ENCODE peak calls at places on chromosome X, in five cellular contexts. L, U, C, V and A are unnamed samples.

GRCh38 chrX:56069299-56069941 is 162.7 kb upstream of the KLF8 start:
- DNase-seq in L (no peak), C (no peak), V (no peak), U (no peak), A (no peak)

GRCh38 chrX:85504381-85504780 is 124.9 kb upstream of the POF1B start:
- DNase-seq in U (no peak), C (no peak), V (no peak), L (no peak), A (no peak)

GRCh38 chrX:9337056-9337455 is 127.8 kb upstream of the TBL1X start:
- DNase-seq in C (peak), U (no peak), V (no peak), L (no peak), A (no peak)

GRCh38 chrX:74133156-74133796 is 170.7 kb upstream of the ZCCHC13 start:
- DNase-seq in C (peak), L (no peak), V (no peak), U (peak), A (no peak)

GRCh38 chrX:39777623-39778025 is 320.1 kb downstream of the BCOR start:
- DNase-seq in L (no peak), U (no peak), V (no peak), C (no peak), A (no peak)

GRCh38 chrX:115392031-115392430 is 102.5 kb downstream of the LUZP4 start:
- DNase-seq in C (no peak), L (no peak), V (no peak), U (no peak), A (no peak)

GRCh38 chrX:53483838-53484420 is 49.8 kb upstream of the HSD17B10 start:
- DNase-seq in L (no peak), U (no peak), C (no peak), V (no peak), A (no peak)

GRCh38 chrX:151384807-151385206 is 12.2 kb upstream of the VMA21 start:
- DNase-seq in C (no peak), L (peak), U (no peak), V (no peak), A (peak)

GRCh38 chrX:135170877-135171519 is at the start of gene CT55:
- DNase-seq in V (no peak), L (no peak), U (peak), C (no peak), A (no peak)

GRCh38 chrX:44922980-44923379 is 50.0 kb downstream of the KDM6A start:
- DNase-seq in U (no peak), C (no peak), V (no peak), L (no peak), A (no peak)

GRCh38 chrX:113075521-113075920 is 234.9 kb upstream of the AMOT start:
- DNase-seq in U (no peak), L (no peak), C (no peak), V (no peak), A (no peak)

GRCh38 chrX:24392709-24393108 is 32.3 kb downstream of the SUPT20HL1 start:
- DNase-seq in U (no peak), L (no peak), V (no peak), C (no peak), A (no peak)

GRCh38 chrX:46298821-46299220 is 246.4 kb downstream of the ZNF674 start:
- DNase-seq in V (no peak), C (no peak), U (no peak), L (no peak), A (no peak)

GRCh38 chrX:103794117-103794516 is 17.5 kb downstream of the PLP1 start:
- DNase-seq in U (no peak), L (no peak), C (no peak), V (no peak), A (no peak)

GRCh38 chrX:42530027-42530426 is 247.9 kb downstream of the PPP1R2C start:
- DNase-seq in U (no peak), V (no peak), C (no peak), L (no peak), A (no peak)

GRCh38 chrX:72123471-72124185 is 8.1 kb downstream of the RTL5 start:
- DNase-seq in C (peak), V (peak), U (no peak), L (peak), A (no peak)

GRCh38 chrX:54639018-54639345 is 109.0 kb downstream of the GNL3L start:
- DNase-seq in U (no peak), V (no peak), C (no peak), L (no peak), A (no peak)

GRCh38 chrX:133999013-133999705 is 13.8 kb upstream of the GPC3 start:
- DNase-seq in C (no peak), L (no peak), V (no peak), U (no peak), A (no peak)

GRCh38 chrX:77962068-77962902 is 7.2 kb downstream of the PGAM4 start:
- DNase-seq in V (no peak), U (no peak), L (no peak), C (peak), A (no peak)

GRCh38 chrX:140507982-140508305 is 3.1 kb upstream of the SOX3 start:
- DNase-seq in U (no peak), L (peak), V (no peak), C (no peak), A (no peak)

GRCh38 chrX:130555757-130556156 is 154.0 kb downstream of the RBMX2 start:
- DNase-seq in V (no peak), U (no peak), C (no peak), L (no peak), A (no peak)

GRCh38 chrX:148624951-148625350 is 124.5 kb downstream of the AFF2 start:
- DNase-seq in C (no peak), U (no peak), L (no peak), V (no peak), A (no peak)

GRCh38 chrX:133970021-133970550 is 15.3 kb downstream of the GPC3 start:
- DNase-seq in C (no peak), L (no peak), V (no peak), U (no peak), A (no peak)

GRCh38 chrX:8988456-8988855 is 45.5 kb downstream of the FAM9B start:
- DNase-seq in V (peak), C (no peak), L (peak), U (no peak), A (no peak)

GRCh38 chrX:140141444-140142029 is 176.2 kb upstream of the CXorf66 start:
- DNase-seq in C (peak), U (peak), V (no peak), L (no peak), A (peak)

GRCh38 chrX:107713205-107714195 is 62.1 kb downstream of the TSC22D3 start:
- DNase-seq in C (no peak), L (no peak), U (no peak), V (no peak), A (no peak)

GRCh38 chrX:72110051-72110926 is 21.4 kb downstream of the RTL5 start:
- DNase-seq in L (no peak), V (no peak), U (no peak), C (no peak), A (no peak)

GRCh38 chrX:38861489-38861888 is 60.2 kb downstream of the MID1IP1 start:
- DNase-seq in V (no peak), U (no peak), C (no peak), L (no peak), A (no peak)

GRCh38 chrX:104918122-104918521 is 302.4 kb downstream of the TEX13A start:
- DNase-seq in U (no peak), C (no peak), V (no peak), L (no peak), A (no peak)

GRCh38 chrX:66731398-66731797 is 92.5 kb upstream of the EDA2R start:
- DNase-seq in C (peak), V (no peak), U (peak), L (no peak), A (no peak)

GRCh38 chrX:22194207-22194606 is 78.5 kb upstream of the CBLL2 start:
- DNase-seq in V (no peak), U (no peak), L (no peak), C (no peak), A (no peak)

DNA sequence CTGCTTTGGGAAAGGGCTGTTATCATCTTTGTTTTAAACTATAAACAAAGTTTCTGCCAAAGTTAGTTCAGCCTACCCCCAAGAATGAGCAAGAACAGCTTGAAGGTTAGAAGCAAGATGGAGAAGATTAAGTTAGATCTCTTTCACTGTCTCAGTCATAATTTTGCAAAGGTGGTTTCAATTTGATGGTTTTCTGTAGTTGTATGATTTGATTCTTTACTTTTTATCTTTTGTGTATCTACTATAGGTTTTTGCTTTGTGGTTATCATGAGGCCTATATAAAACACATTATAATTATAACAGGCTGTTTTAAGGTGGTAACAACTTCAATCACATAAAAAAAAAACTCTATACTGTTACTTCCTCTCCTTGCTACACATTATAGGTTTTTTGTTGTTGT is 35.4 kb upstream of the ALG13 start:
- DNase-seq in C (no peak), U (no peak), L (no peak), V (no peak), A (no peak)
- TF ChIP-seq POLR2AphosphoS5 in C (no peak), U (no peak), L (no peak), V (no peak), A (no peak)

GRCh38 chrX:63466690-63467089 is 115.6 kb upstream of the SPIN4 start:
- DNase-seq in V (no peak), C (no peak), L (no peak), U (no peak), A (no peak)
- TF ChIP-seq CTCF in V (no peak), C (no peak), L (no peak), U (no peak), A (no peak)

GRCh38 chrX:70449457-70449966 is 4.9 kb downstream of the DLG3 start:
- DNase-seq in C (no peak), V (no peak), L (no peak), U (no peak), A (no peak)
- TF ChIP-seq POLR2A in C (no peak), V (no peak), L (no peak), U (no peak), A (no peak)

DNA sequence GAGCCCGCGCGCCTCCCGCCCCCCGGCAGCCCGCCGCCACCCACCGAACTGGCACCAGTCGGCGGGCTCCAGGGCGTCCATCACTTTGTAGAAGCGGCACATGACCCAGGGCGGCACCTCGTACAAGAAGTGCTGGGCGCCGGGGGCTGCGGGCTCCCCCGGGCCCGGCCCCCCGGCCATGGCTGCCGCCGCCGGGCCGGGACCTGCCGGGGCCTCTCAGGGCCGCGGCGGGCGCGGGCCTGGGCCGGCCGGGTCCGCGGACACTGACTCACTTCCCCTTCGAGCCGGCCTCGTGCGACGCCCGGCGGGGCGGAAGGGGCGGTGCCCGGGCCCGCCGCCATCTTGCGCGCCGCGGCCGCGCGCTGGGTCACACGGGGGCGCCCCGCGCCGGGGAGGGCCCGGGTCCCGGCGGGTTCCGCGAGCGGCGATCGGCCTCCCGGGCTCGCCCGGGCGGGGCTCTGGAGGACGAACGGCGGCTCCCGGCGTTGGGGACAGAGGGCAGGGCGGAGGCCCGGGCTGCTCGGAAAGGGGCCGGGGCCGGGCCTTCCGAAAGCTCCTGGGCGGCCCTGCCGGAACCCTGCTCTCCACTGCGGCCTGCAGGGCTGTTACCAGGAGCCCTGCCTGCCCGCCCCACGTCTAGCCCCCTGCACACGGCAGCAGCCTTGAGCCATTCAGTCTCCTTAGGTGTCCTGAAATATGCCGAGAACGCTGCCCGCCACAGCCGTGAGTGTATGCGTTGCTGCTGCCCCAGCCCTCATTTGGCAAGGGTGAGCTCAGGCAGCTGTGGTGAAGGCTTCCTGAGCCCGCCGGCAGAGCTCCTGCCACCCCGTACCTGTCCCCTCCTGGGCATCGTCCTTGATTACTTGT is at the start of gene IRAK1:
- DNase-seq in V (no peak), C (peak), L (peak), U (peak), A (peak)
- TF ChIP-seq POLR2AphosphoS5 in V (no peak), C (peak), L (no peak), U (no peak), A (no peak)

DNA sequence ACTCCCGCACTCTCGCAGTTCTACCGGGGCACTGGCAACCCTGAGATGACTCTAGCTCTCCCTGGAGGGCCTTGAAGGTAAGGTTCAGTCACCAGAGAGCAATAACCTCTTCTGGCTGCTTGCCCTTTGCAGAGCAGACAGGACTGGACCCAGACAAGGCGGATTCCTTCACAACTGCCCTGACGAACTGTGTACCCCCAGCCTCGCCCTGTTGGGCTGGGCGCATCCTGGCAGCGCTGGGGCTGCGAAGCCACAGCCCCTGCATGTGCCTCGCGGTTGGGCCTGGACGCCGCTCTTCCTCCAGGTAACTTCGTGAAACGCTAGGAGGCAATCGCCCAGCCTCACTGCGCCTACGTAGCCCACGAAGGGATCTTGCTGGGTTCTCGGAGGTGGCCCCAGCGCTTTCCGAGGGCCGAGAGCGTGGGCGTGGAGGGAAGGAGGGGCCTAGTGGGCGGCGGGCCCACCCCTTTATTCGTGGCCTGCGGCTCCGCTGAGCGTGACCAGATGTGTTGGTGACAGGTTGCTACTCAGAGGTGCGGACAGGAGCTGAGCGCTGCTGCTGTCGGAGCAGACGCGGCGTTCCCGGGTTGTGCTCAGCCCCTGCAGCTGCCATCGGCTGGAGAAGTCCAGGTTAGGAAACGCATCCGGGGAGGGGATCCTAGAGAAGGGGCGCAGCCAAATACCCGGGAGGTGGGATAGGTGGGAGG is 1.9 kb upstream of the MAMLD1 start:
- DNase-seq in C (no peak), V (no peak), U (peak), L (no peak), A (no peak)
- TF ChIP-seq CTCF in C (no peak), V (no peak), U (no peak), L (no peak), A (no peak)

GRCh38 chrX:1533083-1533482 is 3.9 kb downstream of the P2RY8 start:
- DNase-seq in C (no peak), U (no peak), V (no peak), L (no peak), A (no peak)

GRCh38 chrX:1535241-1536041 is 1.5 kb downstream of the P2RY8 start:
- DNase-seq in V (no peak), U (no peak), L (peak), C (no peak), A (no peak)

GRCh38 chrX:1537031-1537715 is at the start of gene P2RY8:
- DNase-seq in U (peak), V (peak), L (peak), C (no peak), A (peak)

GRCh38 chrX:1536712-1537030 is 314 bp downstream of the P2RY8 start:
- DNase-seq in U (no peak), V (no peak), C (no peak), L (no peak), A (no peak)

DNA sequence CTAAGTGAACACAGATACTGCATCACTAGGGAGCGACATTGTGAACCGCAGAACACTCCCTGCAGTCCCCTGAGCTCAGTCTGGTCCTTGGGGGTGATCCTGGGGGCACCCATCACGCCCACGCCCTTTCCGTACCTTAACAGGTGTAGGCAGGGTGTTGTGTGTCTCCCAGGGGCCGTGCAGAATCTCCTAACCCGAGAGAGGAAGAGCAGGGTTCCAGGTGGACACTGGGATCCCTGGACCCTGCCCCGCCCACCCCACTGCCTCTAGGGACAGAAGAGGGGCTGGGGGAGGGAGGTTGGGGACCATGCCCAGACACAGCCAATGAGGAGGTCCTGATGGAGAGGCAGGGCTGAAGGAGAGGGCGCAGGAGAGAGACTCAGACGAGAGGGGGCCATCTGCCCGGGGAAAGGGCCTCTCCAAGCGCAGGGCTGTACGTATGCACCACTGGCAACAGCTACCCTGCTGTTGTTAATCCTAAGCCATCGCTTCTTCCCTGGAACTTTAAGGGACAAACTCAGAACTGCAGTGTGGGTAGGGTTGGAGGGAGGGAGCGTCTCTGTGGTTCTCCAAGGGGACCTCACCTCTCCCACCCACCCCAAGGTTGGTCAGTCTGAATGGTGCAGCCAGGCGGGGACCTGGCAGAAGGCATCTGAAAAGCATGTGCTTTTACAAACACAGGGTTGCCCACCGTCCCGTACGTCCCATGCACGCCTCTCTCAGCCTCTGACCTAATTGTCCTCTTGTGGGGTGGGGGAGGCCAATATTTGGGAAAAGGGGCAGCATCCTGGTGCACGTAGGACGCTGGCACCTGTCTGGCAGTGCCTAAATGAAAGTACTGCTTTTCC is 2.4 kb downstream of the P2RY8 start:
- DNase-seq in C (no peak), V (no peak), U (no peak), L (no peak), A (no peak)
- TF ChIP-seq POLR2A in C (no peak), V (no peak), U (no peak), L (no peak), A (no peak)

GRCh38 chrX:101485212-101486064 is at the start of gene ARMCX4:
- DNase-seq in V (peak), L (peak), U (no peak), C (peak), A (peak)
- TF ChIP-seq POLR2AphosphoS5 in V (no peak), L (no peak), U (no peak), C (peak), A (no peak)

GRCh38 chrX:20517565-20517964 is 250.9 kb upstream of the RPS6KA3 start:
- DNase-seq in U (no peak), C (no peak), L (no peak), V (no peak), A (no peak)
- TF ChIP-seq CTCF in U (no peak), C (no peak), L (no peak), V (no peak), A (no peak)